ENCODE peak calls at places on chromosome 1, in ten cellular contexts. P is esophagus muscularis mucosa; U is CD8-positive, alpha-beta T cell; G is endothelial cell of umbilical vein; A is fibroblast of lung; S is breast epithelium; X is A549; O is neural progenitor cell; B is lower leg skin; J is NB4. M is an unnamed sample.

GRCh38 chr1:19309123-19309813 is 2.7 kb downstream of the AKR7A2 start:
- DNase-seq in J (no peak), U (no peak), P (no peak), O (no peak), X (no peak), B (no peak), G (no peak), S (no peak), A (peak; percentile 68), M (no peak)

GRCh38 chr1:116115476-116115875 is 4.3 kb downstream of the MAB21L3 start:
- DNase-seq in S (no peak), P (peak; percentile 19), O (no peak), B (no peak), J (no peak), A (peak; percentile 84), X (peak; percentile 10), G (no peak), U (no peak), M (no peak)

GRCh38 chr1:228872080-228872479 is 136.8 kb downstream of the RHOU start:
- DNase-seq in A (no peak), S (no peak), J (no peak), P (no peak), B (no peak), G (no peak), U (no peak), O (no peak), X (no peak), M (no peak)

GRCh38 chr1:183227963-183228649 is 42.0 kb downstream of the LAMC2 start:
- DNase-seq in S (no peak), G (peak; percentile 54), P (no peak), U (peak; percentile 37), A (peak; percentile 29), J (peak; percentile 78), O (peak; percentile 74), X (peak; percentile 47), B (no peak), M (no peak)

GRCh38 chr1:54376085-54377039 is 29.8 kb downstream of the SSBP3 start:
- DNase-seq in O (no peak), P (no peak), U (no peak), J (no peak), A (no peak), G (no peak), S (no peak), B (no peak), X (no peak), M (no peak)

GRCh38 chr1:204127597-204128242 is 24.1 kb downstream of the ETNK2 start:
- DNase-seq in U (no peak), P (no peak), S (peak; percentile 46), J (peak; percentile 63), A (peak; percentile 65), B (peak; percentile 68), X (peak; percentile 81), O (peak; percentile 88), G (peak; percentile 79), M (peak; percentile 61)

GRCh38 chr1:93489756-93490155 is 41.8 kb downstream of the FNBP1L start:
- DNase-seq in B (no peak), P (no peak), J (no peak), S (peak; percentile 35), G (no peak), X (no peak), O (no peak), U (no peak), A (peak; percentile 60), M (no peak)

GRCh38 chr1:247273013-247273412 is 17.1 kb downstream of the VN1R5 start:
- DNase-seq in U (no peak), O (no peak), X (no peak), B (no peak), J (no peak), S (no peak), G (no peak), A (no peak), P (no peak), M (peak; percentile 10)

GRCh38 chr1:32321712-32322291 is 14.2 kb downstream of the MARCKSL1 start:
- DNase-seq in X (peak; percentile 88), A (no peak), G (no peak), J (no peak), B (no peak), O (no peak), S (no peak), P (no peak), U (peak; percentile 12), M (no peak)

GRCh38 chr1:27427329-27427728 is 34.9 kb downstream of the GPR3 start:
- DNase-seq in G (no peak), X (no peak), B (no peak), J (no peak), P (no peak), U (no peak), S (no peak), O (no peak), A (no peak), M (no peak)
- H3K4me3 ChIP-seq in G (no peak overlapping the region), X (no peak overlapping the region), B (no peak overlapping the region), J (no peak overlapping the region), P (peak overlapping the region; percentile 50), U (no peak overlapping the region), S (peak overlapping the region; percentile 53), O (no peak overlapping the region), A (no peak overlapping the region), M (no peak overlapping the region)

DNA sequence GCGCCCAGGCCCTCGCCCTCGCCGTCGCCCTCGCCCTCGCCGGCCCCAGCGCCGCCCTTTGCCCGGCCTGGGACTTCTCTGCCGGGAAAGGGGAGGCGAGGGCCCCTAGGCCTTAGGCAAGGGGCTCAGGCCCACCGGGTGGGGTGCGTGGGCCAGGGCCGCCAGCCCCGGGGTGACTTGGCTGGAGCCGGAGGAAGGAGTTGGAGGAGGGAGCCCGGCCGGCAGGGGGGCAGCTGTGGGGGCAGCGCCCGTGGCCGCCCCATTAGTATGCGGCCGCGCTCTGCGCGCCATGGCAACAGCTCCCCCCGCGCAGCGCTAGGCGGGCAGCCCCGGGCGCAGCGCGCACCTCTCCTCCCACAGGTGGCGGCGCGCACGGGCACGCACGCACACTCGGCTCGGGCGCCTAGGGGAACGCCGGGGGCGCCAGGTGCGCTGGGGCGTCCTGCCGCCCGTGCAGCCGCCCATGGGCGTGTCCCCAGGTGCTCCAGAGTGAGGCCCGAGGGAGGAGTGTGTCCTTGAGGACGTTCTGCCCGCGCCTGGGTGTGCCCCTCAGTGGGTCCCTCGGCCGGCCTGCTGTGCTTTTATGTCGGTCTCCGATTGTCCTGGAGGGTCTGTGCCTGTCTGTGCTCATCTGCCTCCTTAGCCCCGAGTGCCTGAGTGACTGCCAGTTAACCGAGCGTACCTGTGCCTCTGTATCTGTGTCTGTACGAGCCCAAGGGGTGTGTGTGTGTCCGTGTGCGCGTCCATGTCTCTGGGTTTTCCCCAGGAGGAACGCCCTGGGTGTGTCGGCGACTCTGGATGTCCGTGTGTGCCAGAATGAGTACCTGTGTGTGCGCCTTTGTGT is 38.1 kb upstream of the WASF2 start:
- DNase-seq in J (no peak), A (no peak), P (no peak), B (peak; percentile 71), O (peak; percentile 84), X (no peak), G (peak; percentile 22), S (no peak), U (peak; percentile 63), M (no peak)
- TF ChIP-seq CTCF in J (no peak), A (no peak), P (no peak), B (no peak), O (no peak), X (no peak), G (no peak), S (no peak), U (no peak), M (no peak)

DNA sequence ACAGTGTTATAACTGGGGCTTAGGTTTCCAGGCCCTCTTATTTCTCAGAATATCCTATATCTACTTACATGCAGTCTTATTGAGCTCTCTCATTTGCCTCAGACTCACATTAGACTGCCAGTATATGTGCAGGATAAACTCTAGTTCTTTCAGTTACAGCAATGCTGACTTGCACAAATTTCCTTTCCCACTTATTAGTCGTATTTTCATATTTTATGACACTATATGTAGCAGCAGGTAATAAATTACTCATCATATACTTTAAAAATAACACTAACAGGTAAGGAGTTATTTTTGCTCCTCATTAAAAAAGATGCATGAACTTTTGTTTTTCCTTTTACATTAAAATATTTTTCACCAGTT is 65.7 kb downstream of the GADD45A start:
- DNase-seq in X (no peak), O (no peak), P (no peak), B (no peak), U (no peak), G (no peak), J (no peak), A (no peak), S (no peak), M (no peak)
- H3K4me3 ChIP-seq in X (peak overlapping the region; percentile 8), O (no peak overlapping the region), P (peak overlapping the region; percentile 48), B (no peak overlapping the region), U (no peak overlapping the region), G (no peak overlapping the region), J (no peak overlapping the region), A (no peak overlapping the region), S (no peak overlapping the region), M (no peak overlapping the region)

GRCh38 chr1:211258310-211258755 is 833 bp upstream of the RCOR3 start:
- DNase-seq in J (peak; percentile 87), X (peak; percentile 72), U (peak; percentile 61), G (peak; percentile 75), P (peak; percentile 94), A (peak; percentile 81), S (peak; percentile 78), B (peak; percentile 78), O (peak; percentile 85), M (peak; percentile 51)
- TF ChIP-seq CTCF in J (no peak), X (no peak), U (no peak), G (no peak), P (no peak), A (no peak), S (no peak), B (no peak), O (no peak), M (no peak)

DNA sequence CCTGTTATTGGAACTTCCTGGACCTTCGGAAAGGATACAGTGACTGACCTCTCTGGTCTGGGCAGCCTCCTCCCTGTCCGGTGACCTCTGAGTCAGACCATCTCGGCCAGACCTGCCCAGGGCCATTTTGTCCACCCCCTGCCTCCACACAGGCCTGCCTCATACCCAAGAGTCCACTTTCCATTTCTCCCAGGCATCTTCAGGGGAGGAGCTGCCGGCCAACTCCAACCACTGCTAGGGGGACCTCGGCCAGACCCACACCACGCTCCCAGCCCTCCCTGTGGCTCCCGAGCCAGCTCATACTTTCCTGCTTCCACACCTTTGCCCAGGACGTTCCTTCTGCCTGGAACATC is 29.5 kb upstream of the RUNX3 start:
- DNase-seq in A (no peak), S (no peak), X (no peak), J (no peak), P (no peak), O (no peak), B (no peak), G (no peak), U (no peak), M (no peak)
- H3K4me3 ChIP-seq in A (no peak overlapping the region), S (no peak overlapping the region), X (no peak overlapping the region), J (no peak overlapping the region), P (no peak overlapping the region), O (no peak overlapping the region), B (no peak overlapping the region), G (no peak overlapping the region), U (no peak overlapping the region), M (no peak overlapping the region)

DNA sequence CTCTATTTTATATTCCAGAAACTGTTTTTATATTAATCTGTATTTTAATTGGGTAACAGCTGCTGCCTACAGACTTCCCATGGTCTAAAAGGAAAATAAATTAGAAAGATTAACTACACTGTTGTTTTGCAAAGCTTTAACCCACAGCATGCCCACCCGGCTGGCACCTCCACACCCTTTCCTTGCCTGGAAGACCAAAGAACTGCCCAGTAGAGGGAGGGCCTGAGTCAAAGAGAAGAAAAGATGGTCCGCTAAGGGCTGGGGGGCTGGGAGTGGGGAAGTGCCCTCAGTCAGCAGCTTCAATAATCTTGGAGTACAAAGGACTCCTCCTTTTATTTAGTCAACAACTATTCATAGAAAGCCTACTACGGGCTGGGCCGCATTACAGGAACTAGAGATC is 40.7 kb downstream of the ERI3 start:
- DNase-seq in S (no peak), U (no peak), B (no peak), G (no peak), O (peak; percentile 26), J (no peak), P (no peak), X (no peak), A (no peak), M (no peak)
- TF ChIP-seq CTCF in S (no peak), U (no peak), B (no peak), G (no peak), O (peak; percentile 42), J (no peak), P (no peak), X (peak; percentile 17), A (no peak), M (peak; percentile 13)

M was measured in dorsolateral prefrontal cortex.